ENCODE peak calls at places on chromosome 15, in six cellular contexts. R is AG04450, H is AG10803, C is ovary, I is IMR-90, F is mucosa of descending colon. M is an unnamed sample.

GRCh38 chr15:50137893-50138292 is 18.9 kb upstream of the ATP8B4 start:
- DNase-seq in H (peak), C (no peak), I (peak), F (no peak), R (no peak), M (no peak)

GRCh38 chr15:71812966-71813722 is 2.8 kb downstream of the NR2E3 start:
- DNase-seq in H (peak), C (no peak), F (no peak), R (no peak), I (no peak), M (no peak)

GRCh38 chr15:31353931-31354330 is 27.3 kb downstream of the KLF13 start:
- DNase-seq in I (no peak), F (no peak), H (peak), C (peak), R (no peak), M (no peak)

GRCh38 chr15:101081900-101082299 is 162.7 kb downstream of the LRRK1 start:
- DNase-seq in H (no peak), C (no peak), I (no peak), R (no peak), F (no peak), M (no peak)

GRCh38 chr15:72117448-72117697 is 577 bp downstream of the MYO9A start:
- DNase-seq in H (peak), F (peak), I (peak), R (peak), C (no peak), M (peak)

GRCh38 chr15:60423540-60423939 is 25.8 kb upstream of the ANXA2 start:
- DNase-seq in R (peak), F (no peak), I (peak), C (no peak), H (peak), M (no peak)

GRCh38 chr15:60695713-60696522 is 217.0 kb upstream of the ICE2 start:
- DNase-seq in H (peak), I (peak), R (no peak), F (no peak), C (no peak), M (no peak)

GRCh38 chr15:84826369-84826823 is 9.2 kb downstream of the ALPK3 start:
- DNase-seq in F (peak), H (peak), C (peak), R (no peak), I (no peak), M (peak)

GRCh38 chr15:101058735-101059134 is 139.6 kb downstream of the LRRK1 start:
- DNase-seq in R (no peak), H (no peak), F (peak), I (no peak), C (no peak), M (peak)

GRCh38 chr15:82674873-82675272 is 27.7 kb upstream of the CPEB1 start:
- DNase-seq in C (no peak), I (no peak), R (no peak), F (no peak), H (no peak), M (no peak)

GRCh38 chr15:51865291-51865690 is 35.8 kb downstream of the TMOD3 start:
- DNase-seq in F (no peak), C (no peak), R (no peak), H (no peak), I (no peak), M (no peak)

GRCh38 chr15:24878153-24878552 is 76.6 kb upstream of the SNRPN start:
- DNase-seq in I (peak), H (peak), C (peak), R (no peak), F (no peak), M (no peak)

GRCh38 chr15:94305133-94305532 is 73.8 kb downstream of the MCTP2 start:
- DNase-seq in R (no peak), C (no peak), F (no peak), H (no peak), I (peak), M (no peak)

GRCh38 chr15:48017747-48018146 is 103.0 kb upstream of the SLC24A5 start:
- DNase-seq in C (no peak), I (no peak), H (no peak), F (no peak), R (no peak), M (no peak)

GRCh38 chr15:67823371-67824156 is 1.7 kb upstream of the SKOR1 start:
- DNase-seq in R (no peak), H (no peak), F (no peak), I (no peak), C (no peak), M (no peak)

GRCh38 chr15:38440353-38441129 is 13.4 kb upstream of the FAM98B start:
- DNase-seq in F (peak), R (peak), H (peak), I (peak), C (peak), M (no peak)

GRCh38 chr15:101439285-101439919 is 50.1 kb downstream of the PCSK6 start:
- DNase-seq in H (no peak), F (no peak), R (no peak), C (no peak), I (no peak), M (no peak)

GRCh38 chr15:66496951-66497501 is 536 bp downstream of the SNAPC5 start:
- DNase-seq in H (no peak), I (no peak), C (no peak), R (no peak), F (peak), M (no peak)

GRCh38 chr15:65638681-65639089 is 16.9 kb downstream of the SLC24A1 start:
- DNase-seq in C (peak), I (peak), H (peak), F (peak), R (peak), M (no peak)

GRCh38 chr15:90221251-90221900 is 12.4 kb downstream of the CIB1 start:
- DNase-seq in R (peak), I (peak), C (peak), F (peak), H (peak), M (peak)

GRCh38 chr15:26967719-26968269 is 3.2 kb upstream of the GABRG3 start:
- DNase-seq in F (no peak), R (no peak), C (no peak), I (no peak), H (peak), M (no peak)

GRCh38 chr15:58241872-58242271 is 103.7 kb downstream of the AQP9 start:
- DNase-seq in C (no peak), F (no peak), R (no peak), I (no peak), H (peak), M (no peak)

GRCh38 chr15:90097475-90097874 is 4.8 kb downstream of the IDH2 start:
- DNase-seq in H (no peak), C (no peak), R (no peak), F (no peak), I (no peak), M (no peak)

GRCh38 chr15:21261396-21261964 is 178.8 kb downstream of the POTEB3 start:
- DNase-seq in H (no peak), I (no peak), F (no peak), R (no peak), C (no peak), M (no peak)

DNA sequence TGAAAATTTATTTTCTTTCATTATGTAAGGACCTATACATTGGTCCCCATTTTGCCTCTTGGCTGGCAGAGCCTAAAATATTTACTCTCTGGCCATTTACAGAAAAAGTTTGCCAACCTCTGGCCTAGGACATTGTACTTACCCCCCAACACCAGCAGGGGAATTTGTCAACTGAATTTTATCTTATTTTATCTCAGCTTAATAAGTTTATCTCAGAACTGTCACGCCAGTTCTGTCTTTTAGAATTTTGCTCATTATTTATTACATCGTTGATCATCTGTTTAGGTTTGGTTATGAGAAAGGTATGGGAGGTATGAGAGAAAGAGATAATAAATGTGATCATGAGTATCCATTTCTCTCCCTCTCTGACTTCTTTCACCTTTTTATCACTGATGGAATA is 38.3 kb downstream of the CHD2 start:
- DNase-seq in F (no peak), R (no peak), H (no peak), I (no peak), C (no peak), M (no peak)
- TF ChIP-seq CTCF in F (no peak), R (peak), H (peak), I (peak), C (no peak), M (no peak)

DNA sequence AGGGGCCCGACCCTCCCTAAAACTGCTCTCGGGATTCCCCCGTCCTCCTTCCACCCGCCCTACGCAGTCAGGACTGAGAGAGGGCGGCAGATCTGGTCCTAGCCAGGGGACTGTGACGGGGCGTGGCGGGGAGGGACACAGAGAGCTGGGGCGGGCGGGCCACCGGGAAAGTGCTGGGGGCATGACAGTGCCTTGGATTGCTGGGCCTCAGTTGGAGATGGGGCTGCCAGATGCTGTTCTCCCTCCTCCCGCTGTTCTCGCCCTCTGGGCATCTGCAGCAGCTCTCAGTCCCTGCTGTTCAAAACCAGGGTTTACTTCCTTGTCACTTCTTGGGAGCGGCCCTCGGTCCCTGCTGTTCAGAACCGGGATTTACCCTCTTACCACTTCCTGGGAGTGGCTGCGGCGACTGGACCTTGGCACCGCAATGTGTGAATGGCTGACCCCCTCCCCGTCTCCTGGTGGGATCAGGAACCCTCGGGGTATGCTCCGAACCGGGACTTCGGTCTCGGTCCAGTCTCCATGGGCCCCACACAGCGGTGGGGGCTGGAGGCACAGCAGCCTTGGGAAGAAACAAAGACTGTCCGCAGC is 1.8 kb upstream of the RPP25 start:
- DNase-seq in C (peak), I (no peak), H (peak), R (no peak), F (peak), M (peak)
- TF ChIP-seq CTCF in C (peak), I (no peak), H (peak), R (no peak), F (peak), M (no peak)

GRCh38 chr15:88470625-88471372 is 3.3 kb downstream of the MRPS11 start:
- DNase-seq in I (no peak), C (no peak), F (no peak), H (no peak), R (no peak), M (no peak)
- TF ChIP-seq CTCF in I (no peak), C (no peak), F (no peak), H (no peak), R (peak), M (no peak)

GRCh38 chr15:69222002-69222474 is 61.6 kb downstream of the GLCE start:
- DNase-seq in F (peak), H (no peak), I (no peak), R (no peak), C (no peak), M (no peak)

GRCh38 chr15:69223083-69223813 is 62.8 kb downstream of the GLCE start:
- DNase-seq in I (no peak), C (no peak), H (no peak), R (no peak), F (no peak), M (no peak)

GRCh38 chr15:69224383-69224782 is 63.9 kb downstream of the GLCE start:
- DNase-seq in R (no peak), H (no peak), F (peak), C (no peak), I (no peak), M (no peak)

GRCh38 chr15:69226028-69226355 is 65.6 kb downstream of the GLCE start:
- DNase-seq in I (no peak), H (no peak), F (no peak), R (no peak), C (no peak), M (no peak)

GRCh38 chr15:69225355-69226027 is 65.1 kb downstream of the GLCE start:
- DNase-seq in H (peak), R (no peak), I (peak), F (no peak), C (no peak), M (no peak)
- TF ChIP-seq CTCF in H (peak), R (peak), I (peak), F (no peak), C (no peak), M (no peak)

M was measured in lower leg skin.